ENCODE peak calls at places on chromosomes 4 and X, in four cellular contexts. G, B, D and L are unnamed samples.

GRCh38 chr4:25890653-25891485 is 23.2 kb upstream of the SMIM20 start:
- DNase-seq in G (no peak), B (no peak), D (no peak), L (no peak)

GRCh38 chr4:151302432-151302831 is 23.0 kb downstream of the SH3D19 start:
- DNase-seq in G (no peak), B (peak; percentile 49), D (no peak), L (no peak)

GRCh38 chr4:125317526-125317880 is 2.7 kb downstream of the FAT4 start:
- DNase-seq in G (peak; percentile 83), B (peak; percentile 15), D (peak; percentile 65), L (peak; percentile 49)

GRCh38 chr4:81257021-81257420 is 42.0 kb upstream of the PRKG2 start:
- DNase-seq in G (no peak), B (no peak), D (no peak), L (no peak)

GRCh38 chrX:103187953-103188475 is 26.9 kb upstream of the BEX4 start:
- DNase-seq in G (no peak), B (no peak), D (no peak), L (no peak)

GRCh38 chrX:63686878-63687714 is 97.9 kb downstream of the ARHGEF9 start:
- DNase-seq in G (no peak), B (no peak), D (no peak), L (no peak)

GRCh38 chr4:91330555-91331137 is 973.1 kb upstream of the GRID2 start:
- DNase-seq in G (no peak), B (no peak), D (no peak), L (no peak)

GRCh38 chrX:40773188-40773587 is 37.8 kb upstream of the MED14 start:
- DNase-seq in G (no peak), B (no peak), D (no peak), L (no peak)

GRCh38 chr4:27049101-27049829 is 188.6 kb downstream of the STIM2 start:
- DNase-seq in G (no peak), B (no peak), D (no peak), L (no peak)

GRCh38 chr4:93776386-93777080 is 52.0 kb upstream of the ATOH1 start:
- DNase-seq in G (no peak), B (no peak), D (no peak), L (no peak)

GRCh38 chr4:185846550-185847210 is 34.7 kb upstream of the SORBS2 start:
- DNase-seq in G (no peak), B (peak; percentile 46), D (no peak), L (no peak)

GRCh38 chrX:107851215-107851614 is 25.5 kb downstream of the MID2 start:
- DNase-seq in G (no peak), B (no peak), D (no peak), L (no peak)

GRCh38 chrX:64850371-64851082 is 125.7 kb downstream of the ZC4H2 start:
- DNase-seq in G (no peak), B (no peak), D (no peak), L (no peak)

GRCh38 chr4:71453516-71453915 is 114.7 kb downstream of the SLC4A4 start:
- DNase-seq in G (no peak), B (no peak), D (no peak), L (no peak)

GRCh38 chr4:187667095-187667494 is 328.5 kb upstream of the ZFP42 start:
- DNase-seq in G (no peak), B (no peak), D (no peak), L (no peak)

GRCh38 chrX:6683353-6683752 is 148.4 kb upstream of the VCX3A start:
- DNase-seq in G (no peak), B (no peak), D (no peak), L (no peak)

GRCh38 chr4:169251291-169252235 is 19.2 kb downstream of the SH3RF1 start:
- DNase-seq in G (no peak), B (no peak), D (no peak), L (no peak)

GRCh38 chr4:149531861-149532260 is 283.8 kb downstream of the IQCM start:
- DNase-seq in G (no peak), B (no peak), D (no peak), L (no peak)

GRCh38 chr4:90799895-90800294 is 672.7 kb downstream of the CCSER1 start:
- DNase-seq in G (no peak), B (no peak), D (no peak), L (no peak)

GRCh38 chr4:24850669-24851068 is 55.3 kb downstream of the SOD3 start:
- DNase-seq in G (no peak), B (peak; percentile 41), D (no peak), L (no peak)

GRCh38 chrX:30618160-30618765 is 35.0 kb upstream of the GK start:
- DNase-seq in G (no peak), B (no peak), D (no peak), L (no peak)

GRCh38 chrX:139967300-139967699 is 2.0 kb upstream of the CXorf66 start:
- DNase-seq in G (no peak), B (no peak), D (no peak), L (no peak)

GRCh38 chr4:185634066-185634652 is 98.9 kb upstream of the PDLIM3 start:
- DNase-seq in G (no peak), B (no peak), D (no peak), L (no peak)

GRCh38 chrX:38880460-38880859 is 79.2 kb downstream of the MID1IP1 start:
- DNase-seq in G (no peak), B (no peak), D (no peak), L (peak; percentile 29)

GRCh38 chr4:158094413-158095110 is 78.3 kb downstream of the GASK1B start:
- DNase-seq in G (no peak), B (peak; percentile 86), D (no peak), L (peak; percentile 64)

GRCh38 chrX:20189171-20189570 is 47.5 kb upstream of the EIF1AX start:
- DNase-seq in G (no peak), B (no peak), D (no peak), L (no peak)

GRCh38 chrX:45769919-45770582 is 569.4 kb upstream of the DIPK2B start:
- DNase-seq in G (peak; percentile 24), B (peak; percentile 56), D (peak; percentile 70), L (peak; percentile 77)

GRCh38 chr4:170259631-170260153 is 169.9 kb upstream of the AADAT start:
- DNase-seq in G (peak; percentile 96), B (peak; percentile 66), D (no peak), L (peak; percentile 87)

GRCh38 chrX:39536165-39536564 is 561.6 kb downstream of the BCOR start:
- DNase-seq in G (peak; percentile 25), B (no peak), D (no peak), L (no peak)

GRCh38 chrX:78595901-78596502 is 63.1 kb downstream of the RTL3 start:
- DNase-seq in G (peak; percentile 15), B (no peak), D (no peak), L (no peak)

GRCh38 chrX:77953708-77954107 is 15.7 kb downstream of the PGAM4 start:
- DNase-seq in G (no peak), B (no peak), D (no peak), L (no peak)

GRCh38 chrX:45077748-45078424 is 122.8 kb downstream of the DIPK2B start:
- DNase-seq in G (no peak), B (no peak), D (no peak), L (no peak)

DNA sequence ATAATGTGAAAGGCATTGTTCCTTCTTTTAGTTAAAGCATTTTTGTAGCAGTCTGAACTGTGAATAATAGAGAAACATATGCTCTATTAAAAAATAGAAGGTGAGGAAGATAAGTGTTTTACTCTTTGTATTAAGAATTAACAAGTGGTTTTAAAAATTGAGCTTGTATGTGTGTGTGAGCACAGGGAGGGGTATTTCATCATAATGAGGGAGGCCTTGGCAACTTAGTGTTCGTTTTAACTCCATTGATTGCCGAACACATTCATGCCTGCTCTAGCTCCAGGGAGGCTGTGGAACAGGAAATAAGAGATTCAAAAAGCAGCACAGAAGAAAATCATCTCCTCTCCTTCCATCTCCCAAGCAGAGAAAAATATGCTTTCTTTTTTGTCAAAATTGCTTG is 14.8 kb downstream of the SHROOM3 start:
- DNase-seq in G (no peak), B (no peak), D (no peak), L (peak; percentile 13)
- TF ChIP-seq CTCF in G (no peak), B (no peak), D (no peak), L (no peak)

GRCh38 chrX:110415440-110416167 is 57.0 kb downstream of the RTL9 start:
- DNase-seq in G (no peak), B (no peak), D (no peak), L (no peak)

GRCh38 chrX:110417128-110417527 is 58.5 kb downstream of the RTL9 start:
- DNase-seq in G (no peak), B (no peak), D (no peak), L (no peak)

GRCh38 chrX:110420771-110421498 is 62.3 kb downstream of the RTL9 start:
- DNase-seq in G (no peak), B (no peak), D (no peak), L (no peak)

GRCh38 chrX:110418857-110419249 is 60.2 kb downstream of the RTL9 start:
- DNase-seq in G (no peak), B (no peak), D (no peak), L (no peak)

DNA sequence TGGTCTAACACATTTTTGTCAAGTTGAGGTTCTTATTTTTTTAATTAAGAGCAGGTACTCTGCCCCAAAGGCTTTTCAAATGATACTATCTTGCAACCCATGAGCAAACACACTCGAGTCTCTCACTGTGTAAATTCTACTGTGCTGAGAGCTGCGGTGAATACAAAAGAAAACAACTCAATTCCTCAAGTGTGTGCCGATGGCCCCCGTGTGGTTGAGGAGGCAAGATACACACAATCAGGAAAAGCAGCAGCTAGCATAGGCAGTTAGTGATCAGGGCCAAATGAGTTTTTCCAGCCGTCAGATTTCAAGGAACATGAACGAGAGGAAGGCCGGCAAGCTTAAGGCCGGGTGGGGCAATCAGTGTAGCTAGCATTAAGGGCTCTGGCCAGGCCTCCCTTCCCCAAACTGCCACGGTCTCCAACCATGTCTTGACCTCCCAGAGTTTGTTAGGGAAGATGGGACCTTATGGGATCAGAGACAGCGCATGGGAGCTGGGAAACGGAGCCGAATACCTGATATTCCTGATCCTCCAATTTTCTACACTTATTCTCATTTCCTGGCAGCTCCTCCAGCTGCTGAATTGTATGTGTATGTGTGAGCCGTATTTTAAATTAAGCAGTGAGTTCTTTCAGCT is 59.7 kb downstream of the RTL9 start:
- DNase-seq in G (peak; percentile 45), B (peak; percentile 23), D (no peak), L (peak; percentile 21)
- H3K4me3 ChIP-seq in G (no peak overlapping the region), B (no peak overlapping the region), D (no peak overlapping the region), L (no peak overlapping the region)

GRCh38 chr4:6427439-6428090 is 44.8 kb downstream of the PPP2R2C start:
- DNase-seq in G (no peak), B (no peak), D (peak; percentile 20), L (no peak)
- TF ChIP-seq CTCF in G (no peak), B (no peak), D (no peak), L (no peak)

DNA sequence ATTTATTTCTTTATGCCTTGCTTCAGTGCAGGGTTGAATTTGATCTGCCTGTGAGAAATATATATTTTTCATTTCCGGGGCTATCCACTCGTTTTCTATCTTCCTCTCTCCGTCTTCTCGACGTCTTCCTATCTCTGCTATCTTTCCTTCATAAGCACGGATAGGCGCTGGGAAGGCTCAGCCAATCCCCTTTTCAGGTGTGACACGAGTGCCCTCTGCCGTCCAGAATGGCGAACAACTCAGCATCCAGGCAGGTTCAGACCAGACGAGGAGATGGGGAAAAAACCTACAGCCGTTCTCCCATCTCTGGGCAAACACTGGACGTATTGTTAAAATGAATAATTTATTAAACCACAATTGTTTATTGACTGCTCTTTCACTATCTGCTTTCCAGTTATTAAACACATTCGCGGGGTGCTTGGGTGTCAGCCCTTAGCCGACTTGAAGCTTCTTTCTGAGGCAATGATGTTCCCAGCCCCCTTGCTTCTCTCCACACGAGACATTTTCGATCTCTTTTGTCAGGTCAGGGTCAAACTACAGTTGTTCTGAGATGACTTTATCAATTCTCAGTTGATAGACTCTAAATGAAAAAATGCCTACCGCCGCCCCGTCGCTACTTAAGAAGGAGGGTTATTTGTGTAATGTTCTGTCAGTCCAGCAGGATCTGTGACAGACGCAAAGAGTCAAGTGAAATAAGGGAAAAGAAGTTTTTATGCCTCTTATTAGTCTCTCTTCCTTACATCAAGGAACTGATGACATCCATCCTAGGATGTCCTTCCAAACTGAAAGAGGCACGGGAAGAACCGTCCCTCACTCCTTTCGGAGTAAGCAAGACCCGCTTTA is 96.3 kb upstream of the NOCT start:
- DNase-seq in G (peak; percentile 56), B (peak; percentile 66), D (peak; percentile 83), L (peak; percentile 60)
- H3K4me3 ChIP-seq in G (no peak overlapping the region), B (no peak overlapping the region), D (no peak overlapping the region), L (no peak overlapping the region)